ENCODE peak calls at places on chromosomes 6 and 20, in eight cellular contexts. One of them, this sample, is unnamed.

GRCh38 chr20:49584418-49585382 is 16.8 kb upstream of the PTGIS start:
- DNase-seq in upper lobe of right lung: no peak
- DNase-seq in GM23248: peak
- DNase-seq in tibial nerve: peak
- DNase-seq in Karpas-422: peak
- DNase-seq in CD4-positive, CD25-positive, alpha-beta regulatory T cell: no peak
- DNase-seq in cardiac muscle cell: no peak
- DNase-seq in sigmoid colon: no peak
- DNase-seq in this sample: no peak

GRCh38 chr6:11912420-11912819 is 99.7 kb upstream of the HIVEP1 start:
- DNase-seq in sigmoid colon: no peak
- DNase-seq in CD4-positive, CD25-positive, alpha-beta regulatory T cell: no peak
- DNase-seq in tibial nerve: no peak
- DNase-seq in GM23248: peak
- DNase-seq in upper lobe of right lung: no peak
- DNase-seq in cardiac muscle cell: no peak
- DNase-seq in Karpas-422: peak
- DNase-seq in this sample: no peak

GRCh38 chr6:161031721-161032495 is 40.3 kb downstream of the MAP3K4 start:
- DNase-seq in tibial nerve: no peak
- DNase-seq in cardiac muscle cell: no peak
- DNase-seq in Karpas-422: no peak
- DNase-seq in GM23248: peak
- DNase-seq in CD4-positive, CD25-positive, alpha-beta regulatory T cell: no peak
- DNase-seq in sigmoid colon: no peak
- DNase-seq in upper lobe of right lung: no peak
- DNase-seq in this sample: no peak

GRCh38 chr6:14817068-14817467 is 428.8 kb upstream of the JARID2 start:
- DNase-seq in CD4-positive, CD25-positive, alpha-beta regulatory T cell: no peak
- DNase-seq in sigmoid colon: no peak
- DNase-seq in Karpas-422: no peak
- DNase-seq in GM23248: no peak
- DNase-seq in tibial nerve: no peak
- DNase-seq in cardiac muscle cell: no peak
- DNase-seq in upper lobe of right lung: no peak
- DNase-seq in this sample: no peak

GRCh38 chr6:3517350-3517749 is 60.5 kb upstream of the SLC22A23 start:
- DNase-seq in GM23248: peak
- DNase-seq in Karpas-422: no peak
- DNase-seq in CD4-positive, CD25-positive, alpha-beta regulatory T cell: no peak
- DNase-seq in tibial nerve: no peak
- DNase-seq in cardiac muscle cell: no peak
- DNase-seq in upper lobe of right lung: no peak
- DNase-seq in sigmoid colon: no peak
- DNase-seq in this sample: no peak

GRCh38 chr6:116364361-116364760 is 6.4 kb upstream of the DSE start:
- DNase-seq in tibial nerve: no peak
- DNase-seq in sigmoid colon: no peak
- DNase-seq in CD4-positive, CD25-positive, alpha-beta regulatory T cell: no peak
- DNase-seq in cardiac muscle cell: no peak
- DNase-seq in Karpas-422: no peak
- DNase-seq in upper lobe of right lung: no peak
- DNase-seq in GM23248: peak
- DNase-seq in this sample: no peak

GRCh38 chr20:373171-373890 is 7.2 kb upstream of the TRIB3 start:
- DNase-seq in sigmoid colon: no peak
- DNase-seq in Karpas-422: no peak
- DNase-seq in tibial nerve: no peak
- DNase-seq in GM23248: peak
- DNase-seq in cardiac muscle cell: no peak
- DNase-seq in upper lobe of right lung: no peak
- DNase-seq in CD4-positive, CD25-positive, alpha-beta regulatory T cell: no peak
- DNase-seq in this sample: no peak

GRCh38 chr6:168333471-168333870 is 13.9 kb upstream of the DACT2 start:
- DNase-seq in Karpas-422: no peak
- DNase-seq in upper lobe of right lung: no peak
- DNase-seq in tibial nerve: no peak
- DNase-seq in CD4-positive, CD25-positive, alpha-beta regulatory T cell: no peak
- DNase-seq in cardiac muscle cell: no peak
- DNase-seq in GM23248: no peak
- DNase-seq in sigmoid colon: no peak
- DNase-seq in this sample: no peak

GRCh38 chr6:16760536-16761468 is at the start of gene ATXN1:
- DNase-seq in cardiac muscle cell: peak
- DNase-seq in upper lobe of right lung: peak
- DNase-seq in tibial nerve: peak
- DNase-seq in CD4-positive, CD25-positive, alpha-beta regulatory T cell: peak
- DNase-seq in Karpas-422: peak
- DNase-seq in sigmoid colon: peak
- DNase-seq in GM23248: peak
- DNase-seq in this sample: peak

GRCh38 chr6:136051140-136051775 is 198.9 kb downstream of the MTFR2 start:
- DNase-seq in tibial nerve: no peak
- DNase-seq in sigmoid colon: no peak
- DNase-seq in cardiac muscle cell: no peak
- DNase-seq in Karpas-422: no peak
- DNase-seq in upper lobe of right lung: no peak
- DNase-seq in CD4-positive, CD25-positive, alpha-beta regulatory T cell: peak
- DNase-seq in GM23248: no peak
- DNase-seq in this sample: peak

GRCh38 chr6:107598091-107598490 is 108.2 kb downstream of the SOBP start:
- DNase-seq in cardiac muscle cell: no peak
- DNase-seq in upper lobe of right lung: no peak
- DNase-seq in Karpas-422: no peak
- DNase-seq in tibial nerve: no peak
- DNase-seq in CD4-positive, CD25-positive, alpha-beta regulatory T cell: no peak
- DNase-seq in GM23248: no peak
- DNase-seq in sigmoid colon: no peak
- DNase-seq in this sample: no peak

GRCh38 chr20:53208110-53208908 is 236.2 kb downstream of the TSHZ2 start:
- DNase-seq in CD4-positive, CD25-positive, alpha-beta regulatory T cell: no peak
- DNase-seq in upper lobe of right lung: no peak
- DNase-seq in sigmoid colon: no peak
- DNase-seq in Karpas-422: peak
- DNase-seq in cardiac muscle cell: peak
- DNase-seq in tibial nerve: no peak
- DNase-seq in GM23248: no peak
- DNase-seq in this sample: no peak

GRCh38 chr20:871436-871835 is 37.9 kb downstream of the FAM110A start:
- DNase-seq in upper lobe of right lung: no peak
- DNase-seq in sigmoid colon: no peak
- DNase-seq in tibial nerve: no peak
- DNase-seq in Karpas-422: no peak
- DNase-seq in GM23248: no peak
- DNase-seq in CD4-positive, CD25-positive, alpha-beta regulatory T cell: no peak
- DNase-seq in cardiac muscle cell: no peak
- DNase-seq in this sample: no peak

GRCh38 chr20:62824476-62825287 is 7.8 kb downstream of the COL9A3 start:
- DNase-seq in CD4-positive, CD25-positive, alpha-beta regulatory T cell: peak
- DNase-seq in Karpas-422: peak
- DNase-seq in sigmoid colon: peak
- DNase-seq in tibial nerve: no peak
- DNase-seq in GM23248: peak
- DNase-seq in upper lobe of right lung: no peak
- DNase-seq in cardiac muscle cell: peak
- DNase-seq in this sample: peak

GRCh38 chr20:57025261-57025660 is 241.2 kb downstream of the BMP7 start:
- DNase-seq in upper lobe of right lung: no peak
- DNase-seq in sigmoid colon: no peak
- DNase-seq in CD4-positive, CD25-positive, alpha-beta regulatory T cell: no peak
- DNase-seq in cardiac muscle cell: no peak
- DNase-seq in Karpas-422: no peak
- DNase-seq in tibial nerve: no peak
- DNase-seq in GM23248: no peak
- DNase-seq in this sample: no peak

GRCh38 chr6:112990971-112991370 is 643.8 kb downstream of the RFPL4B start:
- DNase-seq in upper lobe of right lung: no peak
- DNase-seq in CD4-positive, CD25-positive, alpha-beta regulatory T cell: no peak
- DNase-seq in Karpas-422: no peak
- DNase-seq in GM23248: peak
- DNase-seq in sigmoid colon: no peak
- DNase-seq in tibial nerve: no peak
- DNase-seq in cardiac muscle cell: no peak
- DNase-seq in this sample: no peak

GRCh38 chr6:45827952-45828530 is 187.6 kb downstream of the CLIC5 start:
- DNase-seq in sigmoid colon: peak
- DNase-seq in CD4-positive, CD25-positive, alpha-beta regulatory T cell: no peak
- DNase-seq in upper lobe of right lung: no peak
- DNase-seq in GM23248: no peak
- DNase-seq in cardiac muscle cell: no peak
- DNase-seq in tibial nerve: no peak
- DNase-seq in Karpas-422: no peak
- DNase-seq in this sample: no peak

GRCh38 chr6:31901415-31901952 is 402 bp downstream of the ZBTB12 start:
- DNase-seq in CD4-positive, CD25-positive, alpha-beta regulatory T cell: peak
- DNase-seq in cardiac muscle cell: peak
- DNase-seq in tibial nerve: peak
- DNase-seq in sigmoid colon: peak
- DNase-seq in Karpas-422: peak
- DNase-seq in upper lobe of right lung: peak
- DNase-seq in GM23248: peak
- DNase-seq in this sample: peak

GRCh38 chr6:31898200-31899011 is 908 bp upstream of the EHMT2 start:
- DNase-seq in sigmoid colon: no peak
- DNase-seq in tibial nerve: no peak
- DNase-seq in GM23248: peak
- DNase-seq in Karpas-422: peak
- DNase-seq in CD4-positive, CD25-positive, alpha-beta regulatory T cell: peak
- DNase-seq in upper lobe of right lung: no peak
- DNase-seq in cardiac muscle cell: peak
- DNase-seq in this sample: peak

GRCh38 chr6:31900917-31901414 is 920 bp downstream of the ZBTB12 start:
- DNase-seq in Karpas-422: no peak
- DNase-seq in sigmoid colon: no peak
- DNase-seq in cardiac muscle cell: peak
- DNase-seq in tibial nerve: no peak
- DNase-seq in GM23248: peak
- DNase-seq in CD4-positive, CD25-positive, alpha-beta regulatory T cell: no peak
- DNase-seq in upper lobe of right lung: no peak
- DNase-seq in this sample: no peak

GRCh38 chr6:31899215-31899614 is 1.7 kb upstream of the EHMT2 start:
- DNase-seq in cardiac muscle cell: no peak
- DNase-seq in tibial nerve: no peak
- DNase-seq in Karpas-422: no peak
- DNase-seq in CD4-positive, CD25-positive, alpha-beta regulatory T cell: no peak
- DNase-seq in sigmoid colon: no peak
- DNase-seq in upper lobe of right lung: no peak
- DNase-seq in GM23248: no peak
- DNase-seq in this sample: no peak

GRCh38 chr6:31899882-31900722 is 1.8 kb downstream of the ZBTB12 start:
- DNase-seq in Karpas-422: no peak
- DNase-seq in tibial nerve: no peak
- DNase-seq in sigmoid colon: no peak
- DNase-seq in GM23248: no peak
- DNase-seq in CD4-positive, CD25-positive, alpha-beta regulatory T cell: no peak
- DNase-seq in cardiac muscle cell: no peak
- DNase-seq in upper lobe of right lung: no peak
- DNase-seq in this sample: no peak
- H3K27ac ChIP-seq in Karpas-422: no peak
- H3K27ac ChIP-seq in tibial nerve: peak
- H3K27ac ChIP-seq in sigmoid colon: peak
- H3K27ac ChIP-seq in GM23248: no peak
- H3K27ac ChIP-seq in CD4-positive, CD25-positive, alpha-beta regulatory T cell: no peak
- H3K27ac ChIP-seq in cardiac muscle cell: peak
- H3K27ac ChIP-seq in upper lobe of right lung: no peak
- H3K27ac ChIP-seq in this sample: no peak

GRCh38 chr6:35973670-35974222 is 50.7 kb downstream of the SLC26A8 start:
- DNase-seq in Karpas-422: no peak
- DNase-seq in sigmoid colon: no peak
- DNase-seq in tibial nerve: no peak
- DNase-seq in GM23248: no peak
- DNase-seq in CD4-positive, CD25-positive, alpha-beta regulatory T cell: no peak
- DNase-seq in cardiac muscle cell: no peak
- DNase-seq in upper lobe of right lung: no peak
- DNase-seq in this sample: peak
- H3K27ac ChIP-seq in Karpas-422: no peak
- H3K27ac ChIP-seq in sigmoid colon: no peak
- H3K27ac ChIP-seq in tibial nerve: no peak
- H3K27ac ChIP-seq in GM23248: no peak
- H3K27ac ChIP-seq in CD4-positive, CD25-positive, alpha-beta regulatory T cell: no peak
- H3K27ac ChIP-seq in cardiac muscle cell: no peak
- H3K27ac ChIP-seq in upper lobe of right lung: no peak
- H3K27ac ChIP-seq in this sample: peak

DNA sequence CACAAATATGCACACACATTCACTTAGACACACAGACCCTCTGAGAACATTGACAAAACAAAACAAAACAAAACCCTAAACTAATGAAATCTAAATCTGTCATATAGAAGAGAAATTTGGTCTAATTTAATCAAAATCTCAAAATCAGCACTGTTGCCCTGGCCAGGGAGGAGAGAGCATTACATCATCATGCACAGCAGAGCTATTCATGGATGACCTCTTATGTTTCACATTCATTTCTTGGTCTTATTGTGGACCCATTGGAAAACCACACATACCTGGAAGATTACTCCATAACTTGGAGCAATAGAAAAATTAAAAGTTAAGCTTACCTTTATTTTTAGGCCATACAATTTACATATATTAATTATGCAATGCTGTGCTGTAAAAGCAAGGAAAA is 1223.6 kb upstream of the GJE1 start:
- DNase-seq in GM23248: peak
- DNase-seq in cardiac muscle cell: no peak
- DNase-seq in tibial nerve: no peak
- DNase-seq in sigmoid colon: no peak
- DNase-seq in CD4-positive, CD25-positive, alpha-beta regulatory T cell: no peak
- DNase-seq in upper lobe of right lung: no peak
- DNase-seq in Karpas-422: no peak
- DNase-seq in this sample: no peak
- H3K27ac ChIP-seq in GM23248: peak
- H3K27ac ChIP-seq in cardiac muscle cell: no peak
- H3K27ac ChIP-seq in tibial nerve: no peak
- H3K27ac ChIP-seq in sigmoid colon: no peak
- H3K27ac ChIP-seq in CD4-positive, CD25-positive, alpha-beta regulatory T cell: no peak
- H3K27ac ChIP-seq in upper lobe of right lung: no peak
- H3K27ac ChIP-seq in Karpas-422: no peak
- H3K27ac ChIP-seq in this sample: no peak

DNA sequence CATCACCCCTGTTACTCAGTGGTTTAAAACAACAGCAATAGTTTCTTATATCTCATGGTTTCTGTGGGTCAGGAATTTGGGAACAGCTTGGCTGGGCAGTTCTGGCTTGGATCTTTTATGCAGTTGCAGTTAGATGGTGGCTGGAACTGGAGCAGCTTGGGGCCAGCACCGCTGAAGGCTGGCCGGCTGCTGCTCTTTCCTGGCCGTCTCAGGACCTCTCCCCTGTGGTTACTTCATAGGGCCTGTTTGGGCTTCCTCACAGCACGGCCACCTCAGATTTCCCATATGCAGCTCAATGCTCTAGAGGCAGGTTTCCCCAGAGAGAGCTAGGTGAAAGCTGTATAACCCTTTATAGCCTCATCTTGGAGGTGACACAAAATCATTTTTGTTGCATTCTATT is 15.6 kb downstream of the PKIG start:
- DNase-seq in tibial nerve: no peak
- DNase-seq in Karpas-422: no peak
- DNase-seq in upper lobe of right lung: no peak
- DNase-seq in sigmoid colon: no peak
- DNase-seq in cardiac muscle cell: no peak
- DNase-seq in CD4-positive, CD25-positive, alpha-beta regulatory T cell: no peak
- DNase-seq in GM23248: no peak
- DNase-seq in this sample: no peak
- H3K27ac ChIP-seq in tibial nerve: peak
- H3K27ac ChIP-seq in Karpas-422: peak
- H3K27ac ChIP-seq in upper lobe of right lung: peak
- H3K27ac ChIP-seq in sigmoid colon: peak
- H3K27ac ChIP-seq in cardiac muscle cell: no peak
- H3K27ac ChIP-seq in CD4-positive, CD25-positive, alpha-beta regulatory T cell: no peak
- H3K27ac ChIP-seq in GM23248: no peak
- H3K27ac ChIP-seq in this sample: no peak

This sample was measured in MM.1S.